ENCODE peak calls at places on chromosomes 13 and 19, in seven cellular contexts. A is cardiac muscle cell, R is breast epithelium, H is A549, V is Panc1, Q is mammary epithelial cell, T is PC-9. D is an unnamed sample.

GRCh38 chr13:103908274-103908673 is 842.1 kb upstream of the SLC10A2 start:
- DNase-seq in R (no peak), V (no peak), Q (no peak), A (no peak), H (no peak), T (no peak), D (no peak)

GRCh38 chr19:56837004-56837403 is 3.5 kb downstream of the PEG3 start:
- DNase-seq in Q (no peak), V (no peak), A (no peak), T (no peak), H (no peak), R (no peak), D (no peak)

GRCh38 chr19:10214784-10215183 is 16.3 kb downstream of the S1PR2 start:
- DNase-seq in A (no peak), T (peak; percentile 97), R (no peak), H (no peak), V (no peak), Q (peak; percentile 41), D (no peak)

GRCh38 chr19:2719232-2719735 is 1.9 kb downstream of the DIRAS1 start:
- DNase-seq in Q (no peak), V (no peak), R (no peak), A (no peak), H (no peak), T (no peak), D (no peak)

GRCh38 chr19:48646912-48647216 is 877 bp upstream of the CA11 start:
- DNase-seq in A (no peak), H (no peak), T (no peak), Q (no peak), V (no peak), R (no peak), D (no peak)

GRCh38 chr13:94061316-94061715 is 418.2 kb downstream of the DCT start:
- DNase-seq in Q (no peak), R (no peak), V (no peak), A (no peak), T (no peak), H (no peak), D (peak; percentile 68)

GRCh38 chr13:97043302-97043701 is 49.0 kb upstream of the OXGR1 start:
- DNase-seq in R (no peak), V (no peak), H (no peak), T (no peak), A (peak; percentile 85), Q (peak; percentile 11), D (peak; percentile 18)

GRCh38 chr13:109088528-109088927 is 459.1 kb downstream of the MYO16 start:
- DNase-seq in R (no peak), H (no peak), Q (no peak), A (peak; percentile 1), T (no peak), V (no peak), D (no peak)

DNA sequence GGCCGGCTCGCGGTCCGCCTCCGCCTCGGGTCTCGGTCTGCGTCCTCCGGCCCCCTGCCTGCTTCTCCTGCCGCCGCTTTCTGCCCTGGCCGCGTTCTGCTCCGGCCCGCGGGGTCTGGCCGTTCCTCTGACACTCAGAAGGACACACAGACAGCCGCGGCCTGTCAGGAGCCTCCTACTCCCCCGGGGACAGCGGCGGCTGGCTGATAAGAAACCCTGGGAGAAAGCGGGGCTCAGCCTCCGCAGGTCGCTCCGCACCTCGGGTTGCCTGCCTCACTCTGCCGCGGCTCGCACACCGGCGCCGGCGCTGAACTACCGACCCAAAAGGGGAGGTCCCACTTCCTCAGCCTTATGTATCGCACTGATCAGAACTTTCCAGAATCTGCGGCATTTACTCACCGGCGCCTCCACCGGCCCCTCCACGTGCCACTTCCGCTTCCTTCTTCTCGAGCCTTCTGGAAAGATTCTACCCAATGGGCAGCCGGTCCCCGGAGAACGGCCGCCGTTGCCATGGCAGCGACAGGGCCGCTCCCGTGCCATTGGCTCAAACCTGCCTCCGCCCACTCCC is at the start of gene HSPH1:
- DNase-seq in T (peak; percentile 94), R (peak; percentile 98), H (peak; percentile 95), Q (peak; percentile 99), A (peak; percentile 99), V (peak; percentile 75), D (peak; percentile 97)
- TF ChIP-seq CTCF in T (no peak), R (no peak), H (no peak), Q (peak; percentile 35), A (peak; percentile 28), V (no peak), D (peak; percentile 42)

DNA sequence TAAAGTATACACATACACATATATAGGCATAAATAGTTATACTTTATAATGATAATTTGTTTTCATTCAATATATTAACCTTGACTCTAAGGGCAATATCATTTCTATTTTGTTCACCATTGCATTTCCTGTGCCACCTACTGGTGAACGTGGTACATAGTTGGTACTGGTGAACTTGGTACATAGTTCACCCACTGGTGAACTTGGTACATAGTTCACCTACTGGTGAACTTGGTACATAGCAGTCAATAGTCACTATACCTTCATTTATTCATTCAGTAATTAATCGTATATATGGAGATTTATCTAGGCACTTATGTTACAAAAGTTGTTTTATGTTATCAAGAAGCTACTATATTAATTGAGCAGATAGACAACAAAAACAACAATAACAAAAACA is 172.6 kb upstream of the ATXN8OS start:
- DNase-seq in T (peak; percentile 39), R (no peak), Q (peak; percentile 1), H (peak; percentile 35), A (no peak), V (no peak), D (no peak)
- TF ChIP-seq CTCF in T (peak; percentile 58), R (no peak), Q (peak; percentile 64), H (no peak), A (no peak), V (peak; percentile 13), D (peak; percentile 7)

GRCh38 chr13:38687246-38688229 is 661 bp downstream of the FREM2 start:
- DNase-seq in T (no peak), V (no peak), H (peak; percentile 11), Q (peak; percentile 59), A (peak; percentile 12), R (no peak), D (peak; percentile 28)

GRCh38 chr13:38684714-38685113 is 2.2 kb upstream of the FREM2 start:
- DNase-seq in A (no peak), R (no peak), T (peak; percentile 73), V (no peak), H (no peak), Q (no peak), D (no peak)

GRCh38 chr13:38686635-38687245 is at the start of gene FREM2:
- DNase-seq in H (peak; percentile 23), T (peak; percentile 64), R (no peak), A (peak; percentile 13), Q (peak; percentile 76), V (no peak), D (peak; percentile 68)

GRCh38 chr13:38688674-38689073 is 1.8 kb downstream of the FREM2 start:
- DNase-seq in R (no peak), T (no peak), Q (no peak), H (no peak), A (no peak), V (no peak), D (no peak)

GRCh38 chr13:38685974-38686571 is 804 bp upstream of the FREM2 start:
- DNase-seq in V (no peak), R (no peak), H (peak; percentile 4), Q (peak; percentile 44), A (peak; percentile 15), T (peak; percentile 90), D (peak; percentile 33)
- TF ChIP-seq CTCF in V (peak; percentile 35), R (no peak), H (no peak), Q (peak; percentile 64), A (peak; percentile 21), T (peak; percentile 57), D (peak; percentile 74)

DNA sequence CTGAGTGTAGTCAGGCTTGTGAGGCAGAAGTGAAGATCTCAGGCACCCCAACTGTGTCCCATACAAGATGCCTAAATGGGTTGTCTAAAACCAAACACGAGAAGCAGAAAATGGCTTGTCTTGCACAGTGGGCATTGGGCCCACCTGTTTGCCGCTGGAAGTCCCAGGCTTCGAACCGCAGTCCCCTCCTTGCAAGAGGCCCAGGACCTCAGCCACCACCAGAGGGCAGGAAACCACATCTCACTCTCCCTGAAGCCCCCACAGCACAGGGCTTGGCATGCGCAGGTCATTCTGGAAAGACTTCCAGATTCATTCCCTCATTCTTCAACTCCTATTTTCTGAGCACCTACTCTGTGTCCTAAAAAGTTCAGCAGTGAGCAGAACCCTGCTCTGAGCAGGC is 973.7 kb downstream of the UQCRFS1 start:
- DNase-seq in V (no peak), Q (no peak), R (no peak), H (peak; percentile 31), A (peak; percentile 17), T (no peak), D (no peak)
- TF ChIP-seq CTCF in V (peak; percentile 54), Q (peak; percentile 14), R (no peak), H (no peak), A (peak; percentile 34), T (no peak), D (no peak)

GRCh38 chr13:110869231-110869804 is 45.6 kb downstream of the ANKRD10 start:
- DNase-seq in Q (no peak), V (no peak), R (no peak), A (no peak), T (peak; percentile 71), H (no peak), D (no peak)

GRCh38 chr13:110868631-110869165 is 46.2 kb downstream of the ANKRD10 start:
- DNase-seq in V (no peak), H (no peak), A (no peak), Q (no peak), R (no peak), T (no peak), D (no peak)

GRCh38 chr13:110872034-110872767 is 42.7 kb downstream of the ANKRD10 start:
- DNase-seq in A (no peak), Q (no peak), V (no peak), T (no peak), R (no peak), H (no peak), D (no peak)

GRCh38 chr13:110867380-110867779 is 47.5 kb downstream of the ANKRD10 start:
- DNase-seq in T (no peak), Q (no peak), R (no peak), H (no peak), A (no peak), V (no peak), D (no peak)

GRCh38 chr13:110869805-110870706 is 44.8 kb downstream of the ANKRD10 start:
- DNase-seq in A (peak; percentile 99), R (peak; percentile 93), T (peak; percentile 99), Q (peak; percentile 100), H (peak; percentile 96), V (peak; percentile 95), D (peak; percentile 99)
- TF ChIP-seq CTCF in A (no peak), R (no peak), T (no peak), Q (no peak), H (no peak), V (no peak), D (peak; percentile 6)

GRCh38 chr13:29254971-29255370 is 340.5 kb downstream of the SLC7A1 start:
- DNase-seq in Q (no peak), T (no peak), H (no peak), R (no peak), A (no peak), V (no peak), D (no peak)

GRCh38 chr13:29255567-29255966 is 339.9 kb downstream of the SLC7A1 start:
- DNase-seq in R (no peak), H (no peak), T (no peak), Q (no peak), V (no peak), A (no peak), D (no peak)

GRCh38 chr13:29266261-29266660 is 329.2 kb downstream of the SLC7A1 start:
- DNase-seq in T (no peak), A (no peak), Q (no peak), H (no peak), R (no peak), V (no peak), D (no peak)

GRCh38 chr13:29260684-29261083 is 334.8 kb downstream of the SLC7A1 start:
- DNase-seq in Q (no peak), H (no peak), A (no peak), R (no peak), V (no peak), T (no peak), D (no peak)
- TF ChIP-seq CTCF in Q (no peak), H (no peak), A (no peak), R (no peak), V (peak; percentile 29), T (no peak), D (no peak)